ENCODE peak calls at places on chromosomes 2 and 18, in six cellular contexts. One of them, this sample, is unnamed.

GRCh38 chr2:43484323-43484930 is 111.4 kb downstream of the THADA start:
- DNase-seq in activated gamma-delta T cell: no peak
- DNase-seq in stimulated activated CD4-positive, alpha-beta T cell treated with anti-CD3 and anti-CD28 coated beads, TNF-alpha, amount 100 ng/mL, for 1 hour: no peak
- DNase-seq in cardiac muscle cell: peak
- DNase-seq in glomerular endothelial cell: peak
- DNase-seq in esophagus squamous epithelium: no peak
- DNase-seq in this sample: no peak

GRCh38 chr2:46520108-46520507 is 40.7 kb downstream of the TMEM247 start:
- DNase-seq in esophagus squamous epithelium: no peak
- DNase-seq in glomerular endothelial cell: no peak
- DNase-seq in stimulated activated CD4-positive, alpha-beta T cell treated with anti-CD3 and anti-CD28 coated beads, TNF-alpha, amount 100 ng/mL, for 1 hour: no peak
- DNase-seq in activated gamma-delta T cell: no peak
- DNase-seq in cardiac muscle cell: no peak
- DNase-seq in this sample: no peak

GRCh38 chr2:65231892-65232477 is 4.4 kb downstream of the ACTR2 start:
- DNase-seq in activated gamma-delta T cell: no peak
- DNase-seq in glomerular endothelial cell: no peak
- DNase-seq in esophagus squamous epithelium: no peak
- DNase-seq in stimulated activated CD4-positive, alpha-beta T cell treated with anti-CD3 and anti-CD28 coated beads, TNF-alpha, amount 100 ng/mL, for 1 hour: no peak
- DNase-seq in cardiac muscle cell: no peak
- DNase-seq in this sample: no peak

GRCh38 chr18:10252494-10252893 is 201.9 kb upstream of the APCDD1 start:
- DNase-seq in stimulated activated CD4-positive, alpha-beta T cell treated with anti-CD3 and anti-CD28 coated beads, TNF-alpha, amount 100 ng/mL, for 1 hour: no peak
- DNase-seq in esophagus squamous epithelium: no peak
- DNase-seq in cardiac muscle cell: no peak
- DNase-seq in activated gamma-delta T cell: no peak
- DNase-seq in glomerular endothelial cell: no peak
- DNase-seq in this sample: no peak

GRCh38 chr2:119372778-119373568 is 6.2 kb downstream of the DBI start:
- DNase-seq in esophagus squamous epithelium: no peak
- DNase-seq in cardiac muscle cell: no peak
- DNase-seq in glomerular endothelial cell: no peak
- DNase-seq in stimulated activated CD4-positive, alpha-beta T cell treated with anti-CD3 and anti-CD28 coated beads, TNF-alpha, amount 100 ng/mL, for 1 hour: no peak
- DNase-seq in activated gamma-delta T cell: no peak
- DNase-seq in this sample: no peak

GRCh38 chr2:28162538-28162937 is 230.1 kb upstream of the FOSL2 start:
- DNase-seq in glomerular endothelial cell: no peak
- DNase-seq in esophagus squamous epithelium: no peak
- DNase-seq in stimulated activated CD4-positive, alpha-beta T cell treated with anti-CD3 and anti-CD28 coated beads, TNF-alpha, amount 100 ng/mL, for 1 hour: no peak
- DNase-seq in cardiac muscle cell: no peak
- DNase-seq in activated gamma-delta T cell: no peak
- DNase-seq in this sample: no peak

GRCh38 chr2:64478502-64479230 is 24.7 kb downstream of the LGALSL start:
- DNase-seq in esophagus squamous epithelium: no peak
- DNase-seq in activated gamma-delta T cell: no peak
- DNase-seq in glomerular endothelial cell: no peak
- DNase-seq in cardiac muscle cell: no peak
- DNase-seq in stimulated activated CD4-positive, alpha-beta T cell treated with anti-CD3 and anti-CD28 coated beads, TNF-alpha, amount 100 ng/mL, for 1 hour: no peak
- DNase-seq in this sample: no peak

GRCh38 chr18:46402396-46402795 is 254.6 kb downstream of the LOXHD1 start:
- DNase-seq in glomerular endothelial cell: no peak
- DNase-seq in stimulated activated CD4-positive, alpha-beta T cell treated with anti-CD3 and anti-CD28 coated beads, TNF-alpha, amount 100 ng/mL, for 1 hour: no peak
- DNase-seq in cardiac muscle cell: no peak
- DNase-seq in esophagus squamous epithelium: no peak
- DNase-seq in activated gamma-delta T cell: no peak
- DNase-seq in this sample: no peak

GRCh38 chr2:121888189-121888557 is 132.7 kb downstream of the TSN start:
- DNase-seq in glomerular endothelial cell: no peak
- DNase-seq in esophagus squamous epithelium: no peak
- DNase-seq in activated gamma-delta T cell: no peak
- DNase-seq in stimulated activated CD4-positive, alpha-beta T cell treated with anti-CD3 and anti-CD28 coated beads, TNF-alpha, amount 100 ng/mL, for 1 hour: no peak
- DNase-seq in cardiac muscle cell: peak
- DNase-seq in this sample: no peak

GRCh38 chr2:176114930-176115625 is 1.5 kb upstream of the HOXD10 start:
- DNase-seq in glomerular endothelial cell: no peak
- DNase-seq in activated gamma-delta T cell: no peak
- DNase-seq in esophagus squamous epithelium: no peak
- DNase-seq in stimulated activated CD4-positive, alpha-beta T cell treated with anti-CD3 and anti-CD28 coated beads, TNF-alpha, amount 100 ng/mL, for 1 hour: no peak
- DNase-seq in cardiac muscle cell: no peak
- DNase-seq in this sample: no peak

GRCh38 chr2:231386446-231386845 is 9.1 kb upstream of the B3GNT7 start:
- DNase-seq in cardiac muscle cell: no peak
- DNase-seq in activated gamma-delta T cell: no peak
- DNase-seq in glomerular endothelial cell: no peak
- DNase-seq in esophagus squamous epithelium: no peak
- DNase-seq in stimulated activated CD4-positive, alpha-beta T cell treated with anti-CD3 and anti-CD28 coated beads, TNF-alpha, amount 100 ng/mL, for 1 hour: no peak
- DNase-seq in this sample: no peak

GRCh38 chr2:53801547-53801946 is 14.7 kb downstream of the ERLEC1 start:
- DNase-seq in glomerular endothelial cell: no peak
- DNase-seq in stimulated activated CD4-positive, alpha-beta T cell treated with anti-CD3 and anti-CD28 coated beads, TNF-alpha, amount 100 ng/mL, for 1 hour: no peak
- DNase-seq in esophagus squamous epithelium: no peak
- DNase-seq in cardiac muscle cell: no peak
- DNase-seq in activated gamma-delta T cell: no peak
- DNase-seq in this sample: no peak

GRCh38 chr2:83016343-83017110 is 1442.6 kb downstream of the SUCLG1 start:
- DNase-seq in activated gamma-delta T cell: no peak
- DNase-seq in stimulated activated CD4-positive, alpha-beta T cell treated with anti-CD3 and anti-CD28 coated beads, TNF-alpha, amount 100 ng/mL, for 1 hour: no peak
- DNase-seq in cardiac muscle cell: no peak
- DNase-seq in esophagus squamous epithelium: no peak
- DNase-seq in glomerular endothelial cell: no peak
- DNase-seq in this sample: no peak

GRCh38 chr2:67503066-67503795 is 106.1 kb downstream of the ETAA1 start:
- DNase-seq in esophagus squamous epithelium: no peak
- DNase-seq in cardiac muscle cell: no peak
- DNase-seq in glomerular endothelial cell: peak
- DNase-seq in activated gamma-delta T cell: no peak
- DNase-seq in stimulated activated CD4-positive, alpha-beta T cell treated with anti-CD3 and anti-CD28 coated beads, TNF-alpha, amount 100 ng/mL, for 1 hour: no peak
- DNase-seq in this sample: no peak

GRCh38 chr2:71531522-71532047 is 78.2 kb downstream of the DYSF start:
- DNase-seq in glomerular endothelial cell: peak
- DNase-seq in stimulated activated CD4-positive, alpha-beta T cell treated with anti-CD3 and anti-CD28 coated beads, TNF-alpha, amount 100 ng/mL, for 1 hour: no peak
- DNase-seq in activated gamma-delta T cell: no peak
- DNase-seq in cardiac muscle cell: no peak
- DNase-seq in esophagus squamous epithelium: no peak
- DNase-seq in this sample: no peak

GRCh38 chr2:136327162-136327852 is 209.4 kb upstream of the CXCR4 start:
- DNase-seq in activated gamma-delta T cell: no peak
- DNase-seq in glomerular endothelial cell: no peak
- DNase-seq in stimulated activated CD4-positive, alpha-beta T cell treated with anti-CD3 and anti-CD28 coated beads, TNF-alpha, amount 100 ng/mL, for 1 hour: peak
- DNase-seq in cardiac muscle cell: no peak
- DNase-seq in esophagus squamous epithelium: no peak
- DNase-seq in this sample: no peak

GRCh38 chr2:48715042-48715899 is 40.3 kb downstream of the LHCGR start:
- DNase-seq in stimulated activated CD4-positive, alpha-beta T cell treated with anti-CD3 and anti-CD28 coated beads, TNF-alpha, amount 100 ng/mL, for 1 hour: no peak
- DNase-seq in glomerular endothelial cell: no peak
- DNase-seq in activated gamma-delta T cell: no peak
- DNase-seq in esophagus squamous epithelium: no peak
- DNase-seq in cardiac muscle cell: peak
- DNase-seq in this sample: no peak

GRCh38 chr2:241659150-241659739 is 21.8 kb downstream of the ATG4B start:
- DNase-seq in esophagus squamous epithelium: no peak
- DNase-seq in cardiac muscle cell: peak
- DNase-seq in activated gamma-delta T cell: no peak
- DNase-seq in glomerular endothelial cell: no peak
- DNase-seq in stimulated activated CD4-positive, alpha-beta T cell treated with anti-CD3 and anti-CD28 coated beads, TNF-alpha, amount 100 ng/mL, for 1 hour: no peak
- DNase-seq in this sample: no peak

GRCh38 chr2:240921319-240922233 is 15.4 kb downstream of the CROCC2 start:
- DNase-seq in glomerular endothelial cell: no peak
- DNase-seq in cardiac muscle cell: no peak
- DNase-seq in esophagus squamous epithelium: no peak
- DNase-seq in activated gamma-delta T cell: no peak
- DNase-seq in stimulated activated CD4-positive, alpha-beta T cell treated with anti-CD3 and anti-CD28 coated beads, TNF-alpha, amount 100 ng/mL, for 1 hour: no peak
- DNase-seq in this sample: no peak

GRCh38 chr2:20288941-20289340 is 61.7 kb downstream of the PUM2 start:
- DNase-seq in stimulated activated CD4-positive, alpha-beta T cell treated with anti-CD3 and anti-CD28 coated beads, TNF-alpha, amount 100 ng/mL, for 1 hour: no peak
- DNase-seq in activated gamma-delta T cell: no peak
- DNase-seq in glomerular endothelial cell: no peak
- DNase-seq in cardiac muscle cell: no peak
- DNase-seq in esophagus squamous epithelium: no peak
- DNase-seq in this sample: no peak

GRCh38 chr2:31204761-31205160 is 12.6 kb downstream of the CAPN14 start:
- DNase-seq in esophagus squamous epithelium: no peak
- DNase-seq in glomerular endothelial cell: no peak
- DNase-seq in stimulated activated CD4-positive, alpha-beta T cell treated with anti-CD3 and anti-CD28 coated beads, TNF-alpha, amount 100 ng/mL, for 1 hour: no peak
- DNase-seq in activated gamma-delta T cell: no peak
- DNase-seq in cardiac muscle cell: no peak
- DNase-seq in this sample: no peak

GRCh38 chr2:2146220-2146619 is 184.9 kb downstream of the MYT1L start:
- DNase-seq in cardiac muscle cell: no peak
- DNase-seq in activated gamma-delta T cell: no peak
- DNase-seq in stimulated activated CD4-positive, alpha-beta T cell treated with anti-CD3 and anti-CD28 coated beads, TNF-alpha, amount 100 ng/mL, for 1 hour: no peak
- DNase-seq in glomerular endothelial cell: no peak
- DNase-seq in esophagus squamous epithelium: no peak
- DNase-seq in this sample: no peak

GRCh38 chr18:43919565-43919964 is 642.3 kb upstream of the SYT4 start:
- DNase-seq in cardiac muscle cell: no peak
- DNase-seq in stimulated activated CD4-positive, alpha-beta T cell treated with anti-CD3 and anti-CD28 coated beads, TNF-alpha, amount 100 ng/mL, for 1 hour: no peak
- DNase-seq in glomerular endothelial cell: no peak
- DNase-seq in esophagus squamous epithelium: no peak
- DNase-seq in activated gamma-delta T cell: no peak
- DNase-seq in this sample: no peak

GRCh38 chr18:25563816-25564370 is 211.9 kb upstream of the ZNF521 start:
- DNase-seq in cardiac muscle cell: no peak
- DNase-seq in activated gamma-delta T cell: no peak
- DNase-seq in glomerular endothelial cell: no peak
- DNase-seq in stimulated activated CD4-positive, alpha-beta T cell treated with anti-CD3 and anti-CD28 coated beads, TNF-alpha, amount 100 ng/mL, for 1 hour: no peak
- DNase-seq in esophagus squamous epithelium: no peak
- DNase-seq in this sample: no peak

GRCh38 chr2:52454962-52455361 is 1312.6 kb upstream of the CHAC2 start:
- DNase-seq in glomerular endothelial cell: no peak
- DNase-seq in stimulated activated CD4-positive, alpha-beta T cell treated with anti-CD3 and anti-CD28 coated beads, TNF-alpha, amount 100 ng/mL, for 1 hour: no peak
- DNase-seq in esophagus squamous epithelium: no peak
- DNase-seq in activated gamma-delta T cell: no peak
- DNase-seq in cardiac muscle cell: no peak
- DNase-seq in this sample: no peak

This sample was measured in cortex of kidney.